ENCODE peak calls at places on chromosomes 1 and 21, in eight cellular contexts. R, H, Q, S, I, G, X and D are unnamed samples.

GRCh38 chr21:25398630-25399029 is 208.7 kb downstream of the MRPL39 start:
- DNase-seq in R (no peak), H (no peak), Q (no peak), S (no peak), I (no peak), G (no peak), X (no peak), D (no peak)

GRCh38 chr1:181551249-181551648 is 67.9 kb downstream of the CACNA1E start:
- DNase-seq in R (no peak), H (no peak), Q (peak; percentile 34), S (no peak), I (no peak), G (no peak), X (no peak), D (no peak)

GRCh38 chr1:227885135-227885647 is 62.5 kb downstream of the WNT9A start:
- DNase-seq in R (peak; percentile 57), H (peak; percentile 35), Q (no peak), S (peak; percentile 15), I (no peak), G (peak; percentile 21), X (peak; percentile 37), D (no peak)

GRCh38 chr1:61081135-61081636 is 1.2 kb upstream of the NFIA start:
- DNase-seq in R (no peak), H (no peak), Q (peak; percentile 17), S (no peak), I (no peak), G (no peak), X (no peak), D (no peak)

GRCh38 chr1:228171221-228171891 is 5.8 kb downstream of the IBA57 start:
- DNase-seq in R (no peak), H (no peak), Q (no peak), S (no peak), I (no peak), G (no peak), X (no peak), D (no peak)

GRCh38 chr1:6911974-6912373 is 126.7 kb downstream of the CAMTA1 start:
- DNase-seq in R (no peak), H (no peak), Q (no peak), S (no peak), I (no peak), G (no peak), X (no peak), D (no peak)

GRCh38 chr21:32886339-32886738 is 114.8 kb upstream of the PAXBP1 start:
- DNase-seq in R (no peak), H (no peak), Q (no peak), S (no peak), I (no peak), G (no peak), X (peak; percentile 30), D (no peak)

GRCh38 chr1:14642712-14643111 is 44.2 kb downstream of the KAZN start:
- DNase-seq in R (no peak), H (no peak), Q (no peak), S (no peak), I (no peak), G (no peak), X (no peak), D (no peak)

GRCh38 chr1:241356187-241356518 is 852 bp downstream of the RGS7 start:
- DNase-seq in R (no peak), H (peak; percentile 38), Q (peak; percentile 43), S (no peak), I (no peak), G (no peak), X (no peak), D (no peak)

GRCh38 chr1:180581635-180582039 is 22.9 kb downstream of the OVAAL start:
- DNase-seq in R (no peak), H (no peak), Q (no peak), S (no peak), I (no peak), G (no peak), X (no peak), D (no peak)

GRCh38 chr1:41954533-41954944 is 35.8 kb upstream of the HIVEP3 start:
- DNase-seq in R (no peak), H (no peak), Q (peak; percentile 32), S (peak; percentile 51), I (no peak), G (no peak), X (no peak), D (no peak)

GRCh38 chr1:173097001-173097400 is 46.3 kb upstream of the TNFSF18 start:
- DNase-seq in R (no peak), H (no peak), Q (no peak), S (no peak), I (no peak), G (no peak), X (no peak), D (no peak)

GRCh38 chr1:244371294-244372141 is 80.2 kb downstream of the ADSS2 start:
- DNase-seq in R (no peak), H (no peak), Q (no peak), S (no peak), I (no peak), G (no peak), X (no peak), D (no peak)

GRCh38 chr1:86788300-86789206 is 84.2 kb downstream of the SH3GLB1 start:
- DNase-seq in R (no peak), H (no peak), Q (no peak), S (peak; percentile 44), I (no peak), G (no peak), X (no peak), D (no peak)

GRCh38 chr1:170218261-170218660 is 72.5 kb downstream of the NTMT2 start:
- DNase-seq in R (no peak), H (no peak), Q (no peak), S (no peak), I (no peak), G (no peak), X (no peak), D (no peak)

GRCh38 chr1:206420471-206420870 is 49.8 kb upstream of the IKBKE start:
- DNase-seq in R (no peak), H (no peak), Q (no peak), S (peak; percentile 24), I (no peak), G (no peak), X (no peak), D (no peak)

GRCh38 chr1:94773931-94774422 is 46.2 kb upstream of the SLC44A3 start:
- DNase-seq in R (peak; percentile 71), H (no peak), Q (peak; percentile 23), S (no peak), I (no peak), G (no peak), X (no peak), D (peak; percentile 7)

GRCh38 chr1:16625497-16626408 is 12.4 kb upstream of the NBPF1 start:
- DNase-seq in R (peak; percentile 74), H (no peak), Q (no peak), S (peak; percentile 40), I (no peak), G (peak; percentile 41), X (no peak), D (peak; percentile 39)

GRCh38 chr1:41900611-41901444 is 17.9 kb downstream of the HIVEP3 start:
- DNase-seq in R (no peak), H (no peak), Q (no peak), S (no peak), I (no peak), G (no peak), X (no peak), D (no peak)

DNA sequence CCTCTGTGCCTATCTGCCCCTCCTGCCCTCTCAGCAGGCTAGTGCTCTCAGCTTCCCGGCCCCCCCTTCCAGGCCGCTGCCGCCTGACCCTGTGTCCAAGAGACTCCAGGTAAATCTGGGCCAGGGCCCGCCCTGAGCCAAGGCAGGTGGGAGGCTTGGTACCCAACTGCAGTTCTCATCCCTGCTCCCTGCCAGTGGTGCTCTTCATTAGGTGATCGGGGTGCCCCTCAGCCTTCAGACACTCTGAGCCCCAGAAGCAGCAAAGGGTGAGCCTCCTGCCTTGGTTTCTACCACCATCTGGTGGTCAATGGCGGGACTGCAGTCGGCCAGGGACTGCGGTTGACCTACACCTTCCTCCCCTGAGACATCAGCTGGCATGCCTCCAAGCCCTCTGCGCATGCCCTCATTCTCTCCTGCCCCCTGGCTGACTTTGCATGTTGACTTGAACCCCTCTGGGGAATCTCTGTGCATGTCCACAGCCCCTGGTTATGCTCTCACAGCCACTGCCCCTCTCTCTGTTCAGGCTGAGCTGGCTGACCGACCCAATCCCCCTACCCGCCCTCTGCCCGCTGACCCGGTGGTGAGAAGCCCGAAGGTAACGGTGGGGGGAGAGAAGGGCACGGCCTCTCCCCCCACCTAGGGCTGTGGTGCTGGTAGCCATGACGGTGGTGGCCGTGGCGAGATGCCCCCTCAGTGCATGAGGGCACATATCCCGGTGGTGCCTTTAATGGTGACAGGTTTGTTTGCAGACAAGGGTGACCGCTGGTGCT is 2.0 kb upstream of the EFNA4 start:
- DNase-seq in R (peak; percentile 92), H (peak; percentile 99), Q (peak; percentile 94), S (peak; percentile 92), I (no peak), G (peak; percentile 95), X (peak; percentile 89), D (peak; percentile 85)
- H3K4me3 ChIP-seq in R (no peak overlapping the region), H (peak overlapping the region; percentile 70), Q (peak overlapping the region; percentile 97), S (no peak overlapping the region), I (no peak overlapping the region), G (no peak overlapping the region), X (no peak overlapping the region), D (no peak overlapping the region)

GRCh38 chr1:201750934-201751333 is 78.0 kb upstream of the IPO9 start:
- DNase-seq in R (no peak), H (no peak), Q (no peak), S (no peak), I (no peak), G (no peak), X (no peak), D (no peak)
- H3K27me3 ChIP-seq in R (no peaks in the 10 kb centered on the region), H (no peaks in the 10 kb centered on the region), Q (no peaks in the 10 kb centered on the region), S (no peaks in the 10 kb centered on the region), I (no peaks in the 10 kb centered on the region), G (no peaks in the 10 kb centered on the region), X (peaks cover 5% of the 10 kb centered on the region), D (no peaks in the 10 kb centered on the region)

GRCh38 chr1:204286841-204287387 is 72.8 kb downstream of the PLEKHA6 start:
- DNase-seq in R (peak; percentile 75), H (peak; percentile 49), Q (no peak), S (no peak), I (no peak), G (peak; percentile 23), X (peak; percentile 26), D (peak; percentile 65)

GRCh38 chr1:204285438-204286322 is 71.9 kb upstream of the GOLT1A start:
- DNase-seq in R (no peak), H (no peak), Q (peak; percentile 24), S (no peak), I (no peak), G (no peak), X (no peak), D (no peak)

GRCh38 chr1:204288061-204288588 is 71.6 kb downstream of the PLEKHA6 start:
- DNase-seq in R (peak; percentile 86), H (no peak), Q (peak; percentile 58), S (peak; percentile 51), I (peak; percentile 11), G (no peak), X (no peak), D (peak; percentile 72)

GRCh38 chr1:204286323-204286714 is 72.5 kb upstream of the GOLT1A start:
- DNase-seq in R (no peak), H (no peak), Q (no peak), S (no peak), I (no peak), G (no peak), X (no peak), D (no peak)

GRCh38 chr1:204287466-204287881 is 72.3 kb downstream of the PLEKHA6 start:
- DNase-seq in R (no peak), H (no peak), Q (peak; percentile 25), S (no peak), I (no peak), G (no peak), X (no peak), D (no peak)
- H3K4me3 ChIP-seq in R (no peak overlapping the region), H (no peak overlapping the region), Q (peak overlapping the region; percentile 32), S (no peak overlapping the region), I (no peak overlapping the region), G (peak overlapping the region; percentile 76), X (no peak overlapping the region), D (peak overlapping the region; percentile 39)

GRCh38 chr1:160082487-160082886 is 1.1 kb downstream of the KCNJ9 start:
- DNase-seq in R (peak; percentile 8), H (no peak), Q (no peak), S (no peak), I (no peak), G (no peak), X (no peak), D (no peak)
- H3K27me3 ChIP-seq in R (peaks cover 62% of the 10 kb centered on the region), H (no peaks in the 10 kb centered on the region), Q (peaks cover 55% of the 10 kb centered on the region), S (peaks cover 34% of the 10 kb centered on the region), I (peaks cover 4% of the 10 kb centered on the region), G (peaks cover 17% of the 10 kb centered on the region), X (peaks cover 35% of the 10 kb centered on the region), D (no peaks in the 10 kb centered on the region)